ENCODE peak calls at places on chromosomes 2 and 18, in nine cellular contexts. M is sigmoid colon, T is ovary, H is tibial nerve, Q is spleen, R is IMR-90, G is right lobe of liver, V is K562, A is A549. X is an unnamed sample. For H3K4me1, the result is how much of the 10 kb centered on the place peaks cover.

GRCh38 chr2:222250313-222250712 is 48.5 kb downstream of the PAX3 start:
- DNase-seq in M (no peak), T (no peak), H (no peak), Q (no peak), R (no peak), G (no peak), V (no peak), A (no peak), X (no peak)

GRCh38 chr2:201114846-201115245 is 1.1 kb upstream of the CFLAR start:
- DNase-seq in M (no peak), T (no peak), H (no peak), Q (no peak), R (no peak), G (peak), V (no peak), A (no peak), X (no peak)

GRCh38 chr2:69191672-69192071 is 178.7 kb downstream of the ANTXR1 start:
- DNase-seq in M (no peak), T (no peak), H (no peak), Q (no peak), R (no peak), G (no peak), V (no peak), A (no peak), X (no peak)

GRCh38 chr18:33184918-33185317 is 255.6 kb downstream of the CCDC178 start:
- DNase-seq in M (no peak), T (no peak), H (no peak), Q (no peak), R (no peak), G (no peak), V (no peak), A (no peak), X (no peak)

GRCh38 chr2:108634591-108635160 is 84.6 kb upstream of the RANBP2 start:
- DNase-seq in M (no peak), T (no peak), H (no peak), Q (no peak), R (no peak), G (no peak), V (no peak), A (no peak), X (no peak)

GRCh38 chr2:57880967-57881366 is 165.6 kb upstream of the VRK2 start:
- DNase-seq in M (no peak), T (no peak), H (no peak), Q (no peak), R (no peak), G (no peak), V (no peak), A (no peak), X (no peak)

GRCh38 chr2:127604986-127605385 is 41.0 kb upstream of the GPR17 start:
- DNase-seq in M (peak), T (no peak), H (no peak), Q (no peak), R (no peak), G (peak), V (no peak), A (no peak), X (no peak)

GRCh38 chr18:31247574-31248199 is 70.3 kb upstream of the DSG1 start:
- DNase-seq in M (no peak), T (no peak), H (no peak), Q (no peak), R (peak), G (no peak), V (no peak), A (no peak), X (no peak)

GRCh38 chr2:73970850-73971471 is 13.7 kb upstream of the TET3 start:
- DNase-seq in M (peak), T (peak), H (peak), Q (peak), R (no peak), G (peak), V (peak), A (no peak), X (peak)

GRCh38 chr18:76350134-76351025 is 144.7 kb downstream of the ZNF516 start:
- DNase-seq in M (no peak), T (no peak), H (no peak), Q (no peak), R (no peak), G (no peak), V (no peak), A (no peak), X (peak)

GRCh38 chr2:15303874-15304273 is 257.3 kb downstream of the NBAS start:
- DNase-seq in M (no peak), T (no peak), H (no peak), Q (no peak), R (no peak), G (no peak), V (no peak), A (no peak), X (no peak)

GRCh38 chr2:41965886-41966285 is 81.9 kb upstream of the PKDCC start:
- DNase-seq in M (peak), T (no peak), H (peak), Q (no peak), R (no peak), G (peak), V (no peak), A (no peak), X (peak)

GRCh38 chr2:228507870-228508269 is 326.4 kb upstream of the SPHKAP start:
- DNase-seq in M (no peak), T (peak), H (no peak), Q (no peak), R (no peak), G (no peak), V (no peak), A (no peak), X (no peak)

GRCh38 chr2:18161681-18162080 is 283.2 kb downstream of the KCNS3 start:
- DNase-seq in M (no peak), T (no peak), H (no peak), Q (no peak), R (no peak), G (no peak), V (no peak), A (no peak), X (no peak)
- H3K4me3 ChIP-seq in M (no peak), T (no peak), H (no peak), Q (no peak), R (no peak), G (no peak), V (no peak), A (no peak), X (no peak)

DNA sequence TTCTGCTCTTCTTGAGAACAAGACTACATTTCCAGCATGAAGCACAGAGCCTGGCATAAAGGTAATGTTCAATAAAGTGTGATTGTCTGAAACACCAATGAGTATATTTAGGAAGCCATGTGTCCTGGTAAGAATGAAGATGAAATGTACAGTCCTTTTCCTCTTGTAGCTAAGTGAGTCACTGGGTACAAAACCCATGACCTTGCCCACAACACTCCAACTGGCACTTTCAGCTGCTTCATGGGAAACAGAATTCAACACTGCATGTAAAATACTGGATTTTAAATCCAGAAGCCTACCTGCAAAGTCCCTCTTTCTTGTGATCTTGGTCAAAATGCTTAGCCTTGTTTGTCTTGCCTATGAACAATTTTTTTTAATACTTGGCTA is 62.1 kb upstream of the ATL2 start:
- DNase-seq in M (no peak), T (no peak), H (no peak), Q (no peak), R (no peak), G (no peak), V (no peak), A (no peak), X (no peak)
- TF ChIP-seq POLR2A in M (no peak), T (no peak), H (no peak), Q (no peak), R (no peak), G (no peak), V (no peak), A (no peak), X (no peak)

DNA sequence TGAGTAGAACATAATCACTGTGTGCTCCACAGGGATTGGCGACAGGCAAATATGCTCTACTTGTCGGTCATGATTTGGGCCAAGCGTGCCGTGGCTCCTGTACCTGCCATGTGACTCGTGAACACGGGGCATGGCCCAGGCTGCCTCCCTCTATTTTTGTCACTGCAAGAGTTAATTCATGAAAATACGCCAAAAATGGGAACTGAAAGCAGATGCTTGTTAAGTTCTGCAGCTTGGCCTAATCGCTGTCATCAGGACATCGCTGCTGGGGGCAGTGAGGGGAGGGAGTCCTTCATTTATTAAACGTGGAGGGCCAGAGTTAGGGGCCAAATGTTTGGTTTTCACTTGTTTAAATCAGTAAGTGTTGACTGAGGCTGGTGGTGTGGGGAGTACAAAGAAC is 177.8 kb downstream of the BCL2 start:
- DNase-seq in M (no peak), T (no peak), H (no peak), Q (peak), R (no peak), G (no peak), V (no peak), A (no peak), X (no peak)
- H3K4me1 ChIP-seq in M (under half), T (under half), H (under half), Q (half or more), R (under half), G (under half), V (under half), A (under half), X (under half)

DNA sequence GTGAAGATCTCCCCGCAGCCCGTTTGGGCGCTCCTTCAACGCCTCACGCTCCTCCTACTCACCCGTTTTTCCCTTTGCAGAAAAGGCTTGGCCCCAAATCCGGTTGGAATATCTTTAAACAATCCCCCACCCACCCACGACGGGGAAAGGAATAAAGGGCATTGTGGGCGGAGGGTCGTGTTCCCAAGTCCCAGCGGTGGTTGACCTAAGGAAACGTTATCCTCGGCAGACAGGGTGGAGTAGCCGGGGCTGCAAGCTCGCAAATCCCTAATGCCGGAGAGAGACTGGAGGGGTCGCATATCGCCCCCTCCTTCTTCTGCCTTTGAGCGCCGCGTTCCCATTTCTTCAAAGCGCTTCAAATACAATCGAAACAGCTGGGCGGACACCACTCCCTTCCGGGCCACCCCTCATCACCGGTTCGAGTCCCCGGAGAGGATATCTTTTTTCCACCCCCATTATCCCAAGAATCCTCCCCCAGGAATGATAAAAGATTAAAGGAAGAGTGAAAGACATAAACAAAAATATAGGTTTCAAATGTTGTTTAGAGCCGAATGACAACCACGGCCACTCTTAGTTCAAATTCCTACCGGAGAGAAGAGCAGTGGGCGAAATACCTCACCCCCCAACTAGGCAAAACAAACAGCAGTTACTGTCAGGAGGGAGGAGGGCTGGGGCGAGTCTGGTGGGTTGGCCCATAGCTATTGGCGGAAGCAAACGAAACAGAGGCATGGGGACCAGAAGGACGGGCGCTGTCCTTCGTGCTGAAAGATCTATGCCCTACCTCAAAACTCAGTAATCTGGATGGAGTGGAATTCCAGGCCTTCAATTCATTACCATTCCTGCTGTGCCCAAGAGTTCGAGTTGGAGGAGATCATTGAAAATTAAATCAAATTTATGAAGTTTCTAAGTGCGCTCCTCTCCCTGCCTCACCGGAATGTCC is 2.8 kb upstream of the GAD1 start:
- DNase-seq in M (no peak), T (no peak), H (no peak), Q (no peak), R (peak), G (no peak), V (peak), A (no peak), X (no peak)
- H3K4me3 ChIP-seq in M (no peak), T (no peak), H (no peak), Q (no peak), R (no peak), G (no peak), V (no peak), A (no peak), X (no peak)

GRCh38 chr2:27379840-27380625 is 501 bp downstream of the ZNF513 start:
- DNase-seq in M (peak), T (peak), H (peak), Q (no peak), R (peak), G (peak), V (peak), A (no peak), X (peak)
- TF ChIP-seq POLR2A in M (no peak), T (no peak), H (no peak), Q (no peak), R (peak), G (peak), V (peak), A (no peak), X (no peak)

DNA sequence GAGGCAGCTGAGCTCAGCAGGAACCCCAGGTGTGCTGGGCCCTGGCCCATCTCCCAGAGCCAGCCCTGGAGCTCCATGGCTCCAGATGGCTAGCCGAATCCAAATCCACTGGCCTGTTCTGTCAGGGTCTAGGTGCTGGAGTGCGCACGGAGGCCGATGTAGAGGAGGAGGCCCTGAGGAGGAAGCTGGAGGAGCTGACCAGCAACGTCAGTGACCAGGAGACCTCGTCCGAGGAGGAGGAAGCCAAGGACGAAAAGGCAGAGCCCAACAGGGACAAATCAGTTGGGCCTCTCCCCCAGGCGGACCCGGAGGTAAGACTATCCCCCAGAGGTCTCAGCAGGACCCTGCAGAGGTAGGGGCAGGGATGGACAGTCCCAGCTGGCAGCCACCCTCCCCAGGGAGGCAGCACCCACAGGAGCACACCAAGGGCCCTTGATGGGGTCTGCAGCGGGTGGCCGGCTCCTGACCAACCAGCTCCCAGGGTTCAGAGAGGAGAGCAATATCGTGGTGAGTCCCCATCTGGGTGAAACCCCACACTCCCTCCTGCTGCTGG is 26.1 kb upstream of the PRLH start:
- DNase-seq in M (no peak), T (peak), H (no peak), Q (peak), R (no peak), G (no peak), V (no peak), A (no peak), X (no peak)
- H3K4me1 ChIP-seq in M (under half), T (under half), H (under half), Q (under half), R (under half), G (under half), V (under half), A (under half), X (under half)

DNA sequence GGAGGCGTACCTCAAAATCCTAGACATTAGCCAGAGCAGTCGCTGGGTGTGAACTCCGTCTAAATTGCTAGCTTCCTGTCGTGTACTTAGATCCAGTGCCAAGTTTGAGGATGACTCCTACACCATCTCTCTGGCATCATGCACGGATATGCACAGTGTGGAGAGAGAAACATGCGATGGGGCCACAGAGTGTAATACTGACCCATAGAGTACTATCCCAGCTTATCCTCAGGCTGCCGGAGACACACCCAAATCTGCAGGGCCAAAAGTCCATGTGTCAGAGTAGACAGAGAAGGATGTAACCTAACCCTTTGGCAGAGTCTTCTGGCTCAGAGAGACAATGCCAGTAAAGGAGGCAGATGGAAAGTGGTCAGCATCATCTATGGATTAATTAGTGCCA is 84.2 kb downstream of the ARL4C start:
- DNase-seq in M (no peak), T (no peak), H (no peak), Q (no peak), R (no peak), G (no peak), V (no peak), A (no peak), X (no peak)
- H3K4me3 ChIP-seq in M (no peak), T (no peak), H (no peak), Q (no peak), R (no peak), G (no peak), V (no peak), A (no peak), X (no peak)

GRCh38 chr2:241864897-241865213 is 4.7 kb upstream of the RTP5 start:
- DNase-seq in M (no peak), T (no peak), H (no peak), Q (no peak), R (no peak), G (no peak), V (no peak), A (no peak), X (no peak)

GRCh38 chr2:241867776-241868420 is 1.6 kb upstream of the RTP5 start:
- DNase-seq in M (no peak), T (no peak), H (no peak), Q (no peak), R (no peak), G (no peak), V (no peak), A (no peak), X (no peak)

GRCh38 chr2:241866896-241867631 is 2.5 kb upstream of the RTP5 start:
- DNase-seq in M (no peak), T (no peak), H (no peak), Q (no peak), R (no peak), G (no peak), V (no peak), A (no peak), X (no peak)

GRCh38 chr2:241865416-241865956 is 4.0 kb upstream of the RTP5 start:
- DNase-seq in M (no peak), T (no peak), H (no peak), Q (no peak), R (no peak), G (no peak), V (no peak), A (no peak), X (no peak)

GRCh38 chr2:241865957-241866858 is 3.3 kb upstream of the RTP5 start:
- DNase-seq in M (no peak), T (no peak), H (no peak), Q (no peak), R (peak), G (no peak), V (no peak), A (peak), X (no peak)
- TF ChIP-seq POLR2A in M (no peak), T (no peak), H (no peak), Q (no peak), R (no peak), G (no peak), V (no peak), A (no peak), X (no peak)

X was measured in uterus.